ENCODE peak calls at places on chromosomes 1 and 21, in four cellular contexts. G is heart left ventricle, I is neuronal stem cell, M is ovary. T is an unnamed sample.
A peak's percentile ranks its signal among the peaks of the same experiment; 100 is the strongest.

GRCh38 chr1:160365325-160365724 is 1.5 kb upstream of the NHLH1 start:
- DNase-seq in M (no peak), G (no peak), I (no peak), T (no peak)

GRCh38 chr1:12604114-12604874 is 13.7 kb downstream of the DHRS3 start:
- DNase-seq in G (peak; percentile 64), M (peak; percentile 72), I (no peak), T (no peak)

GRCh38 chr1:212669102-212669501 is 30.5 kb downstream of the BATF3 start:
- DNase-seq in I (no peak), M (no peak), G (no peak), T (no peak)

GRCh38 chr21:29477941-29478340 is 179.2 kb downstream of the BACH1 start:
- DNase-seq in I (no peak), G (no peak), M (no peak), T (no peak)

GRCh38 chr1:75188892-75189291 is 54.7 kb downstream of the LHX8 start:
- DNase-seq in G (no peak), M (no peak), I (no peak), T (no peak)

GRCh38 chr1:185864889-185865288 is 130.7 kb downstream of the HMCN1 start:
- DNase-seq in G (peak; percentile 27), I (no peak), M (no peak), T (no peak)

GRCh38 chr21:46454634-46455390 is 3.9 kb upstream of the DIP2A start:
- DNase-seq in I (no peak), M (no peak), G (no peak), T (peak; percentile 44)

GRCh38 chr1:2985121-2985561 is 36.1 kb upstream of the ACTRT2 start:
- DNase-seq in I (peak; percentile 15), M (no peak), G (no peak), T (peak; percentile 63)

GRCh38 chr21:24671901-24672300 is 935.4 kb downstream of the MRPL39 start:
- DNase-seq in I (no peak), G (no peak), M (no peak), T (no peak)

GRCh38 chr1:205410581-205411298 is 11.1 kb downstream of the LEMD1 start:
- DNase-seq in G (no peak), M (peak; percentile 57), I (no peak), T (no peak)

GRCh38 chr1:98110674-98111073 is 189.8 kb upstream of the DPYD start:
- DNase-seq in M (no peak), I (no peak), G (no peak), T (no peak)

GRCh38 chr1:61139324-61140055 is 57.1 kb downstream of the NFIA start:
- DNase-seq in G (no peak), M (no peak), I (no peak), T (no peak)

GRCh38 chr1:193971595-193971994 is 785.2 kb upstream of the B3GALT2 start:
- DNase-seq in I (no peak), G (no peak), M (no peak), T (no peak)

GRCh38 chr1:171389176-171389575 is 75.2 kb downstream of the FMO4 start:
- DNase-seq in G (no peak), M (no peak), I (no peak), T (no peak)

GRCh38 chr1:205517288-205517687 is 12.8 kb downstream of the CDK18 start:
- DNase-seq in M (no peak), I (no peak), G (no peak), T (no peak)

GRCh38 chr1:205983925-205984725 is 19.1 kb downstream of the RAB7B start:
- DNase-seq in M (peak; percentile 42), I (peak; percentile 39), G (peak; percentile 83), T (peak; percentile 26)

GRCh38 chr1:183166439-183166838 is 19.6 kb upstream of the LAMC2 start:
- DNase-seq in I (no peak), G (no peak), M (no peak), T (no peak)

GRCh38 chr1:2384941-2385481 is 6.3 kb downstream of the MORN1 start:
- DNase-seq in M (peak; percentile 18), G (peak; percentile 30), I (no peak), T (peak; percentile 72)

GRCh38 chr1:240308061-240308460 is 216.4 kb downstream of the FMN2 start:
- DNase-seq in G (no peak), M (no peak), I (no peak), T (no peak)

GRCh38 chr1:210816136-210816535 is 317.8 kb downstream of the KCNH1 start:
- DNase-seq in I (peak; percentile 4), M (no peak), G (no peak), T (no peak)

GRCh38 chr1:162390396-162391185 is 9.1 kb downstream of the C1orf226 start:
- DNase-seq in M (no peak), I (no peak), G (no peak), T (no peak)

GRCh38 chr1:40944841-40945430 is 34.6 kb upstream of the CTPS1 start:
- DNase-seq in G (no peak), I (no peak), M (peak; percentile 31), T (no peak)

GRCh38 chr1:203291201-203292096 is 13.9 kb upstream of the BTG2 start:
- DNase-seq in M (peak; percentile 74), G (no peak), I (no peak), T (peak; percentile 66)
- H3K27ac ChIP-seq in M (peak overlapping the region; percentile 94), G (peak overlapping the region; percentile 93), I (no peak overlapping the region), T (peak overlapping the region; percentile 98)

GRCh38 chr1:24415910-24416665 is 486 bp downstream of the NIPAL3 start:
- DNase-seq in M (no peak), G (peak; percentile 29), I (no peak), T (no peak)

GRCh38 chr1:24415334-24415909 is at the start of gene NIPAL3:
- DNase-seq in M (peak; percentile 98), I (peak; percentile 99), G (peak; percentile 99), T (peak; percentile 98)

GRCh38 chr1:24417681-24418080 is 2.1 kb downstream of the NIPAL3 start:
- DNase-seq in M (no peak), I (no peak), G (no peak), T (no peak)

GRCh38 chr1:24414884-24415333 is 693 bp upstream of the NIPAL3 start:
- DNase-seq in G (no peak), M (no peak), I (no peak), T (no peak)

DNA sequence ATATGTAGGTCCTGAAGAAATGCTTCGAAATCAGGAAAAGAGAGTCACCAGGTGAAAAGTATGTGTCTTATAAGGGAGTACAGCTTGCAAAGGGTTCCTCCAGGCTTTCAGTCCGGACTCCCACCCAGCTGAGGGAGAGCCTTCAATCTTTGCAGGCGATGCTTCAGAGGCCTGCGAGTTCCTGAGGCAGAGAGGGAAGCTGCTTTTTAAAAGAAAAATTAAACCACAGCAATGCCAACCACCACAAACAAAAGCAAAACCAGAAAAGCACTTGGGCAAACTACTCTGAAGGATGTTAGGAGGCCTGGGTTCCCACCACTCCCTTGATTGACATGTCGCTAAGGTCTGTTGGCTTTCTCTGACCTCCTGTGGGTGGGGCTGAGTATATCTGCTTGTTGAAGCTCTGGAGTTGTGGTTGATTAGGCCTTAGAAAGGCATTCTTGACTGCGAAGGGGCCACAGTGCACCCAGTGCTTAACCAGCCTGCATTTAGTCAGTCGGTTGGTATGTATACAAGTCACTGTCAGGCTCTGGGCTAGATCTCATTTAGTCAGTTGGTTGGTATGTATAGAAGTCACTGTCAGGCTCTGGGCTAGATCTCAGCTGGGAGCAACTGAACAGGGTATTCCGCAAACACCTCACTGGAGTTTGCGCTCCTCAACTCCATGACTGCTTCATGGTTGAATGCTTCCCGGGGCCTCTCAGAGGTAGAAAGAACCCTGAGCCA is 1.2 kb downstream of the NIPAL3 start:
- DNase-seq in I (no peak), G (no peak), M (no peak), T (no peak)
- H3K27ac ChIP-seq in I (no peak overlapping the region), G (peak overlapping the region; percentile 60), M (no peak overlapping the region), T (peak overlapping the region; percentile 70)

GRCh38 chr1:32650752-32651460 is at the start of gene RBBP4:
- DNase-seq in G (peak; percentile 99), I (peak; percentile 98), M (peak; percentile 98), T (peak; percentile 98)
- H3K27ac ChIP-seq in G (peak within 1 kb of the TSS; percentile 99), I (peak within 1 kb of the TSS; percentile 99), M (peak within 1 kb of the TSS; percentile 89), T (peak within 1 kb of the TSS; percentile 100)

DNA sequence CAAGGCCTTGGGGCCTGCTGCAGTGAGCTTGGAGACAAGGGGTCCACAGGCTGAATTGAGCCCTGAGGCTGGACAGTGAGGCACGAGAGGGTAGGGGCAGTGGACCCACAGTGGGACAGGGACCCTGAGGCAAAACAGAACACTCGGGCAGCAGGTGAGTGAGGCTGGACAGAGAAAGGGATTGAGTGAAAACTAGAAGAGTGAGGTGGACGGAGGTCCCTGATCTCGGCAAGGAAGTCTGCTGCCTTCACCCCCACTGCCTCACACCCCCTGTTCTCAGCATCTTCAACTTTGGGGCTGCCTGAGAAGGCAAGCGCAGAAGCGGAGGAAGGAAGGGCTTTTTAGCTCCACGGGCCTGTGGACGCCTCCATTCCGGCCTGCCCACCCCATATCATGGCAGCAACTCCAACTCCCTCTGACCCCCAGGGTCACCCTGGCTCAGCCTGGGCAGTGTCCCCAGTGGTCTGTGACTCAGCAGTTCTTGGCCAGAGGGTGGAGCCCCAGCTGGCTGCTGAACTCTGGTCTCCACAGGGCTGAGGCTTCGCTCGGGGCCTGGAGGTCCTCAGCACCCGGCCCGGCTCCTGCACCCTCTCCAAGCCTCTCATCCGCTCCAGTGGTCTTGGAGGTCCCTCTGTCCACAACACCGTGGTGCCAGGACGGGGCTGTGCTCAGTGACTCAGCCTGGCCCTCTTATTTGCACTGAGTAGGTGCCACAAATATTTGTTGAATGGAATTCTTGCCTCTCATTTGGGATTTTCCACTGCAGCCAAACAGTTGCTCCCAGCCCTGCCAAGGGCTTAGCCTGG is 60.0 kb upstream of the EPS8L3 start:
- DNase-seq in M (peak; percentile 56), G (peak; percentile 69), I (no peak), T (no peak)
- H3K27ac ChIP-seq in M (no peak overlapping the region), G (no peak overlapping the region), I (no peak overlapping the region), T (no peak overlapping the region)

DNA sequence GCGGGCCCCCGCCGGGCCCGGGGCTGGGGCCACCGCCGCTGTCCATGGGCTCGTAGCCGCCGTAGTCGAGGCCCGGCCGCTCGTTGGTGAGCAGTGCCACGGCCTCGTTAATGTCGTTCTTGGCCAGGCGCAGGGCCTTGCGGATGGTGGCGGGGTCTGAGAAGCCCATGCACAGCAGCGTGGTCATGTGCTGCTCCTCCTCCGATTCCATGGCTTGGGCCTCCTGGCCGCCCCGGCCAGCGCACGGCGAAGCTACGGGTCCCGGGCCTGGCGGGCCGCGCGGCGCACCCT is 316 bp downstream of the USP24 start:
- DNase-seq in G (peak; percentile 62), I (peak; percentile 54), M (peak; percentile 29), T (peak; percentile 40)
- H3K27ac ChIP-seq in G (peak overlapping the region; percentile 97), I (peak overlapping the region; percentile 97), M (peak overlapping the region; percentile 95), T (peak overlapping the region; percentile 98)

GRCh38 chr1:113999233-113999632 is 20.0 kb downstream of the OLFML3 start:
- DNase-seq in G (no peak), I (no peak), M (no peak), T (no peak)

GRCh38 chr1:113995382-113995781 is 16.1 kb downstream of the OLFML3 start:
- DNase-seq in I (no peak), G (no peak), M (no peak), T (no peak)

GRCh38 chr1:114002492-114003290 is 23.4 kb downstream of the OLFML3 start:
- DNase-seq in I (no peak), G (peak; percentile 47), M (peak; percentile 41), T (no peak)

GRCh38 chr1:113993766-113994165 is 14.5 kb downstream of the OLFML3 start:
- DNase-seq in G (no peak), M (no peak), I (no peak), T (no peak)

DNA sequence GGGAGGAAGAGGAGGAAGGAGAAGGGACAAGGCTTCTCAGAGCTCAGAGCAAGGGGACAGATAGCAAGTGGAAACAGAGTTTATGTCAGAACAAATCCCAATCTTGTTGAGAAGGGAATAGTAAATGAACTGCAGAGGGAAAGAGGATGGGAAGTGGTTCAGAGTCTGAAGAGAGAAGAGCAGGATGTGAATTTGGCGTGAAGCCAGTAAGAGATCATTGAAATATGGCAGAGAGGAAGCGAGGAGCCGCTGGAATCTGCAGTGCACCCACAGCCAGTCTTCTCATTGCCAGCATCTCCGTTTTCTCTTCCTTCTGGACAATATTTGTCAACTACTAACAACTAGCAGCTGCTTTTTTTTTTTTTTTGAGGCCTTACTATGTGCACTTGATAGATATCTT is 19.1 kb downstream of the OLFML3 start:
- DNase-seq in M (no peak), I (no peak), G (no peak), T (no peak)
- H3K27ac ChIP-seq in M (no peak overlapping the region), I (no peak overlapping the region), G (no peak overlapping the region), T (no peak overlapping the region)

T was measured in dorsolateral prefrontal cortex.